ENCODE peak calls at places on chromosomes 6 and 20, in five cellular contexts. M, V, S, H and F are unnamed samples.

GRCh38 chr6:148925701-148926100 is 178.9 kb downstream of the UST start:
- DNase-seq in H (no peak), V (no peak), M (no peak), S (no peak), F (no peak)

GRCh38 chr6:160004419-160005160 is 35.7 kb downstream of the IGF2R start:
- DNase-seq in H (no peak), S (no peak), V (no peak), M (no peak), F (no peak)

GRCh38 chr20:35062478-35062877 is 30.1 kb downstream of the TRPC4AP start:
- DNase-seq in S (no peak), M (no peak), H (no peak), V (no peak), F (no peak)

GRCh38 chr20:39874049-39874893 is 814.8 kb downstream of the MAFB start:
- DNase-seq in S (peak; percentile 63), V (peak; percentile 79), M (peak; percentile 88), H (peak; percentile 90), F (peak; percentile 6)

GRCh38 chr6:157550114-157550989 is 169.4 kb downstream of the ZDHHC14 start:
- DNase-seq in H (no peak), V (no peak), S (no peak), M (no peak), F (no peak)

GRCh38 chr6:113584767-113585166 is 272.4 kb upstream of the MARCKS start:
- DNase-seq in H (no peak), M (no peak), V (no peak), S (no peak), F (no peak)

GRCh38 chr6:118558811-118559217 is 10.7 kb downstream of the PLN start:
- DNase-seq in V (no peak), S (no peak), M (no peak), H (no peak), F (no peak)

GRCh38 chr6:143529095-143529494 is 17.6 kb upstream of the FUCA2 start:
- DNase-seq in H (no peak), M (no peak), V (no peak), S (no peak), F (no peak)

GRCh38 chr20:33687993-33688937 is 2.1 kb upstream of the E2F1 start:
- DNase-seq in H (no peak), S (no peak), M (no peak), V (no peak), F (peak; percentile 55)

GRCh38 chr6:19322691-19323470 is 514.3 kb upstream of the ID4 start:
- DNase-seq in S (no peak), H (peak; percentile 56), V (no peak), M (peak; percentile 88), F (peak; percentile 49)

GRCh38 chr20:35985789-35986188 is 17.4 kb downstream of the CNBD2 start:
- DNase-seq in M (no peak), S (no peak), H (no peak), V (no peak), F (no peak)

GRCh38 chr6:71248306-71248705 is 40.3 kb upstream of the OGFRL1 start:
- DNase-seq in M (peak; percentile 7), S (no peak), H (peak; percentile 32), V (no peak), F (peak; percentile 80)

GRCh38 chr20:38113401-38114325 is 51.4 kb downstream of the TGM2 start:
- DNase-seq in S (no peak), V (peak; percentile 72), H (peak; percentile 60), M (no peak), F (peak; percentile 59)